ENCODE peak calls at places on chromosome 20, in five cellular contexts. One of them, this sample, is unnamed.

GRCh38 chr20:11108102-11108842 is 434.5 kb upstream of the JAG1 start:
- DNase-seq in effector CD4-positive, alpha-beta T cell: no peak
- DNase-seq in iris pigment epithelial cell: no peak
- DNase-seq in HFFc6: no peak
- DNase-seq in activated CD4-positive, alpha-beta T cell treated with anti-CD3 and anti-CD28 coated beads, Interleukin-2, amount 50 U/mL, for 48 hours: no peak
- DNase-seq in this sample: peak

GRCh38 chr20:59579404-59580207 is 24.7 kb upstream of the PHACTR3 start:
- DNase-seq in effector CD4-positive, alpha-beta T cell: no peak
- DNase-seq in HFFc6: no peak
- DNase-seq in activated CD4-positive, alpha-beta T cell treated with anti-CD3 and anti-CD28 coated beads, Interleukin-2, amount 50 U/mL, for 48 hours: no peak
- DNase-seq in iris pigment epithelial cell: no peak
- DNase-seq in this sample: peak

GRCh38 chr20:49303211-49303610 is 25.4 kb upstream of the ZNFX1 start:
- DNase-seq in iris pigment epithelial cell: no peak
- DNase-seq in HFFc6: peak
- DNase-seq in activated CD4-positive, alpha-beta T cell treated with anti-CD3 and anti-CD28 coated beads, Interleukin-2, amount 50 U/mL, for 48 hours: no peak
- DNase-seq in effector CD4-positive, alpha-beta T cell: no peak
- DNase-seq in this sample: peak

GRCh38 chr20:17615645-17616479 is 46.0 kb downstream of the DSTN start:
- DNase-seq in HFFc6: no peak
- DNase-seq in activated CD4-positive, alpha-beta T cell treated with anti-CD3 and anti-CD28 coated beads, Interleukin-2, amount 50 U/mL, for 48 hours: no peak
- DNase-seq in effector CD4-positive, alpha-beta T cell: no peak
- DNase-seq in iris pigment epithelial cell: no peak
- DNase-seq in this sample: peak

GRCh38 chr20:20520776-20521175 is 152.9 kb downstream of the INSM1 start:
- DNase-seq in iris pigment epithelial cell: peak
- DNase-seq in HFFc6: peak
- DNase-seq in activated CD4-positive, alpha-beta T cell treated with anti-CD3 and anti-CD28 coated beads, Interleukin-2, amount 50 U/mL, for 48 hours: no peak
- DNase-seq in effector CD4-positive, alpha-beta T cell: no peak
- DNase-seq in this sample: no peak

GRCh38 chr20:12153616-12154015 is 235.9 kb downstream of the BTBD3 start:
- DNase-seq in HFFc6: no peak
- DNase-seq in activated CD4-positive, alpha-beta T cell treated with anti-CD3 and anti-CD28 coated beads, Interleukin-2, amount 50 U/mL, for 48 hours: no peak
- DNase-seq in effector CD4-positive, alpha-beta T cell: no peak
- DNase-seq in iris pigment epithelial cell: no peak
- DNase-seq in this sample: no peak

GRCh38 chr20:764255-764654 is 4.0 kb downstream of the SLC52A3 start:
- DNase-seq in iris pigment epithelial cell: no peak
- DNase-seq in HFFc6: no peak
- DNase-seq in effector CD4-positive, alpha-beta T cell: no peak
- DNase-seq in activated CD4-positive, alpha-beta T cell treated with anti-CD3 and anti-CD28 coated beads, Interleukin-2, amount 50 U/mL, for 48 hours: peak
- DNase-seq in this sample: no peak

GRCh38 chr20:63484651-63485403 is 12.4 kb upstream of the KCNQ2 start:
- DNase-seq in effector CD4-positive, alpha-beta T cell: no peak
- DNase-seq in iris pigment epithelial cell: no peak
- DNase-seq in HFFc6: no peak
- DNase-seq in activated CD4-positive, alpha-beta T cell treated with anti-CD3 and anti-CD28 coated beads, Interleukin-2, amount 50 U/mL, for 48 hours: no peak
- DNase-seq in this sample: no peak

GRCh38 chr20:38123021-38123587 is 42.0 kb downstream of the TGM2 start:
- DNase-seq in iris pigment epithelial cell: peak
- DNase-seq in effector CD4-positive, alpha-beta T cell: no peak
- DNase-seq in HFFc6: peak
- DNase-seq in activated CD4-positive, alpha-beta T cell treated with anti-CD3 and anti-CD28 coated beads, Interleukin-2, amount 50 U/mL, for 48 hours: no peak
- DNase-seq in this sample: no peak

GRCh38 chr20:60642546-60642945 is 609.5 kb upstream of the CDH4 start:
- DNase-seq in HFFc6: no peak
- DNase-seq in activated CD4-positive, alpha-beta T cell treated with anti-CD3 and anti-CD28 coated beads, Interleukin-2, amount 50 U/mL, for 48 hours: no peak
- DNase-seq in effector CD4-positive, alpha-beta T cell: no peak
- DNase-seq in iris pigment epithelial cell: no peak
- DNase-seq in this sample: no peak

GRCh38 chr20:5784735-5785134 is 34.5 kb downstream of the SHLD1 start:
- DNase-seq in effector CD4-positive, alpha-beta T cell: no peak
- DNase-seq in iris pigment epithelial cell: no peak
- DNase-seq in HFFc6: no peak
- DNase-seq in activated CD4-positive, alpha-beta T cell treated with anti-CD3 and anti-CD28 coated beads, Interleukin-2, amount 50 U/mL, for 48 hours: no peak
- DNase-seq in this sample: no peak

GRCh38 chr20:35710884-35711587 is 11.8 kb downstream of the ROMO1 start:
- DNase-seq in effector CD4-positive, alpha-beta T cell: no peak
- DNase-seq in activated CD4-positive, alpha-beta T cell treated with anti-CD3 and anti-CD28 coated beads, Interleukin-2, amount 50 U/mL, for 48 hours: no peak
- DNase-seq in HFFc6: no peak
- DNase-seq in iris pigment epithelial cell: no peak
- DNase-seq in this sample: no peak